ENCODE peak calls at places on chromosome 21, in six cellular contexts. R is GM12892, F is K562, B is HepG2, A is GM12878, Y is H1. P is an unnamed sample.
A peak's percentile ranks its signal among the peaks of the same experiment; 100 is the strongest.

GRCh38 chr21:39097335-39097861 is 85.9 kb downstream of the PSMG1 start:
- DNase-seq in R (no peak), F (no peak), B (no peak), A (no peak), Y (no peak), P (no peak)

GRCh38 chr21:14716761-14717396 is 170.8 kb upstream of the SAMSN1 start:
- DNase-seq in R (no peak), F (no peak), B (no peak), A (no peak), Y (no peak), P (no peak)

GRCh38 chr21:28402616-28402989 is 590.1 kb downstream of the LTN1 start:
- DNase-seq in R (no peak), F (no peak), B (no peak), A (no peak), Y (no peak), P (no peak)

GRCh38 chr21:19935459-19935858 is 1062.8 kb upstream of the NCAM2 start:
- DNase-seq in R (no peak), F (no peak), B (no peak), A (no peak), Y (no peak), P (no peak)

GRCh38 chr21:39525129-39525528 is 73.4 kb downstream of the SH3BGR start:
- DNase-seq in R (no peak), F (no peak), B (no peak), A (no peak), Y (no peak), P (no peak)

GRCh38 chr21:33139084-33139483 is 69.1 kb downstream of the OLIG1 start:
- DNase-seq in R (no peak), F (no peak), B (no peak), A (no peak), Y (no peak), P (no peak)

GRCh38 chr21:42056996-42057689 is 14.0 kb upstream of the UMODL1 start:
- DNase-seq in R (no peak), F (no peak), B (no peak), A (no peak), Y (no peak), P (no peak)

GRCh38 chr21:15742052-15742451 is 12.3 kb downstream of the USP25 start:
- DNase-seq in R (no peak), F (peak; percentile 39), B (peak; percentile 81), A (no peak), Y (no peak), P (no peak)

GRCh38 chr21:31414601-31415000 is 70.5 kb upstream of the TIAM1 start:
- DNase-seq in R (no peak), F (no peak), B (no peak), A (no peak), Y (no peak), P (no peak)

GRCh38 chr21:42293649-42294272 is 21.4 kb downstream of the TFF3 start:
- DNase-seq in R (no peak), F (no peak), B (no peak), A (no peak), Y (no peak), P (no peak)

GRCh38 chr21:39625211-39625895 is 12.6 kb downstream of the B3GALT5 start:
- DNase-seq in R (no peak), F (no peak), B (no peak), A (no peak), Y (peak; percentile 34), P (no peak)

GRCh38 chr21:42561742-42562141 is 48.1 kb downstream of the SLC37A1 start:
- DNase-seq in R (peak; percentile 47), F (peak; percentile 58), B (peak; percentile 13), A (peak; percentile 62), Y (no peak), P (peak; percentile 65)

GRCh38 chr21:27776925-27777553 is 810.2 kb upstream of the ADAMTS5 start:
- DNase-seq in R (no peak), F (no peak), B (no peak), A (no peak), Y (no peak), P (no peak)

GRCh38 chr21:41802684-41803083 is 35.8 kb upstream of the RIPK4 start:
- DNase-seq in R (no peak), F (no peak), B (no peak), A (no peak), Y (no peak), P (no peak)

GRCh38 chr21:23401278-23401677 is 2206.0 kb downstream of the MRPL39 start:
- DNase-seq in R (no peak), F (no peak), B (no peak), A (no peak), Y (no peak), P (no peak)

GRCh38 chr21:38355992-38356781 is 99.4 kb downstream of the KCNJ15 start:
- DNase-seq in R (peak; percentile 72), F (peak; percentile 89), B (peak; percentile 28), A (peak; percentile 17), Y (peak; percentile 93), P (peak; percentile 74)

GRCh38 chr21:24436236-24436635 is 1171.0 kb downstream of the MRPL39 start:
- DNase-seq in R (no peak), F (no peak), B (no peak), A (no peak), Y (no peak), P (no peak)

GRCh38 chr21:45699251-45699942 is 55.9 kb downstream of the PCBP3 start:
- DNase-seq in R (no peak), F (no peak), B (no peak), A (peak; percentile 11), Y (no peak), P (no peak)
- TF ChIP-seq TAF1 in R (no peak), F (no peak), B (no peak), A (no peak), Y (no peak), P (no peak)

GRCh38 chr21:45837936-45838335 is 143.6 kb upstream of the COL6A1 start:
- DNase-seq in R (no peak), F (no peak), B (no peak), A (no peak), Y (no peak), P (no peak)
- TF ChIP-seq POLR2A in R (no peak), F (no peak), B (no peak), A (no peak), Y (no peak), P (no peak)

GRCh38 chr21:18026359-18026758 is 207.2 kb upstream of the C21orf91 start:
- DNase-seq in R (no peak), F (no peak), B (no peak), A (no peak), Y (no peak), P (no peak)
- TF ChIP-seq TAF1 in R (no peak), F (no peak), B (no peak), A (no peak), Y (no peak), P (no peak)

GRCh38 chr21:36155603-36156338 is 853 bp upstream of the DOP1B start:
- DNase-seq in R (no peak), F (no peak), B (no peak), A (no peak), Y (peak; percentile 64), P (no peak)
- TF ChIP-seq POLR2A in R (no peak), F (no peak), B (peak; percentile 80), A (peak; percentile 67), Y (peak; percentile 93), P (no peak)

GRCh38 chr21:45330075-45330781 is 42.5 kb upstream of the POFUT2 start:
- DNase-seq in R (no peak), F (no peak), B (peak; percentile 89), A (no peak), Y (no peak), P (no peak)

GRCh38 chr21:45332415-45332814 is 44.7 kb upstream of the POFUT2 start:
- DNase-seq in R (no peak), F (no peak), B (no peak), A (no peak), Y (no peak), P (no peak)

GRCh38 chr21:45332981-45333582 is 45.4 kb upstream of the POFUT2 start:
- DNase-seq in R (no peak), F (no peak), B (no peak), A (no peak), Y (no peak), P (no peak)

GRCh38 chr21:45330851-45331261 is 43.2 kb upstream of the POFUT2 start:
- DNase-seq in R (no peak), F (no peak), B (no peak), A (no peak), Y (no peak), P (no peak)

GRCh38 chr21:45331521-45332257 is 44.0 kb upstream of the POFUT2 start:
- DNase-seq in R (no peak), F (no peak), B (no peak), A (no peak), Y (no peak), P (no peak)
- TF ChIP-seq TAF1 in R (no peak), F (no peak), B (no peak), A (no peak), Y (no peak), P (no peak)

GRCh38 chr21:36068748-36069398 is 951 bp upstream of the CBR1 start:
- DNase-seq in R (no peak), F (no peak), B (no peak), A (no peak), Y (no peak), P (no peak)

GRCh38 chr21:36069713-36070573 is at the start of gene CBR1:
- DNase-seq in R (peak; percentile 69), F (peak; percentile 81), B (peak; percentile 72), A (peak; percentile 47), Y (no peak), P (peak; percentile 77)

GRCh38 chr21:36072453-36073167 is 2.8 kb downstream of the CBR1 start:
- DNase-seq in R (no peak), F (no peak), B (no peak), A (no peak), Y (no peak), P (no peak)

GRCh38 chr21:36073181-36073580 is 3.4 kb downstream of the CBR1 start:
- DNase-seq in R (no peak), F (no peak), B (peak; percentile 66), A (no peak), Y (no peak), P (no peak)

DNA sequence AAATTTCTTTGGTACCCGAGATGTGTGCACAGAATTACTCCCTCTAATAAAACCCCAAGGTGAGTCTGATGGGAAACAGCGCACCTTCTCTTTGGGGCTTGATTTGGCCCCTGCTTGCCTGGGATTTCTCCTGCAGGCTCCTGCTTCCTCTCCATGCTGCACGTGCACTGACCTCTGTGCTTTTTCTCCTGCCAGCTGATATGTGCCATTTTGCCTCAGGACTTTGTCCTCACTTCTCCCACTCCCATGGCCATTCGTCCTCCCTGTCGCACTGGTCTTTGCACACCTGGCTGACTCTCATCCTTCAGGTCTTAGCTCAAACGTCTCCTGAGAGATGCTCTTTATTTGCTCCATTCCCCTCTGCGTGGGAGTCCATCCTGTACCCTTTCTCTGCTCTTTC is 1.2 kb downstream of the CBR1 start:
- DNase-seq in R (no peak), F (no peak), B (no peak), A (no peak), Y (no peak), P (no peak)
- TF ChIP-seq POLR2A in R (no peak), F (no peak), B (no peak), A (no peak), Y (no peak), P (no peak)